ENCODE peak calls at places on chromosomes 1 and 21, in five cellular contexts. One of them, this sample, is unnamed.

GRCh38 chr1:207407655-207408256 is 46.4 kb upstream of the CR2 start:
- DNase-seq in GM12878: no peak
- DNase-seq in K562: no peak
- DNase-seq in HCT116: no peak
- DNase-seq in HepG2: no peak
- DNase-seq in this sample: no peak

GRCh38 chr1:229758101-229759036 is 132.3 kb downstream of the URB2 start:
- DNase-seq in GM12878: no peak
- DNase-seq in K562: no peak
- DNase-seq in HepG2: no peak
- DNase-seq in HCT116: no peak
- DNase-seq in this sample: no peak

GRCh38 chr1:184283999-184284398 is 102.8 kb upstream of the C1orf21 start:
- DNase-seq in HCT116: no peak
- DNase-seq in GM12878: no peak
- DNase-seq in HepG2: no peak
- DNase-seq in K562: no peak
- DNase-seq in this sample: no peak

GRCh38 chr1:65817891-65818290 is 25.2 kb downstream of the PDE4B start:
- DNase-seq in K562: no peak
- DNase-seq in HepG2: no peak
- DNase-seq in GM12878: no peak
- DNase-seq in HCT116: no peak
- DNase-seq in this sample: no peak

GRCh38 chr1:18606443-18607288 is 24.0 kb upstream of the PAX7 start:
- DNase-seq in HepG2: no peak
- DNase-seq in K562: no peak
- DNase-seq in GM12878: no peak
- DNase-seq in HCT116: no peak
- DNase-seq in this sample: no peak

GRCh38 chr1:176384841-176385240 is 78.1 kb upstream of the PAPPA2 start:
- DNase-seq in K562: no peak
- DNase-seq in GM12878: no peak
- DNase-seq in HepG2: no peak
- DNase-seq in HCT116: no peak
- DNase-seq in this sample: no peak

GRCh38 chr21:40717008-40717407 is 129.9 kb downstream of the DSCAM start:
- DNase-seq in HCT116: no peak
- DNase-seq in GM12878: no peak
- DNase-seq in K562: no peak
- DNase-seq in HepG2: no peak
- DNase-seq in this sample: no peak

GRCh38 chr1:97160796-97161195 is 439.2 kb downstream of the PTBP2 start:
- DNase-seq in K562: no peak
- DNase-seq in HCT116: no peak
- DNase-seq in HepG2: no peak
- DNase-seq in GM12878: no peak
- DNase-seq in this sample: no peak

GRCh38 chr1:169112241-169112640 is 5.8 kb downstream of the ATP1B1 start:
- DNase-seq in HCT116: no peak
- DNase-seq in HepG2: no peak
- DNase-seq in K562: no peak
- DNase-seq in GM12878: no peak
- DNase-seq in this sample: no peak

GRCh38 chr1:109624215-109625010 is 4.8 kb downstream of the AMPD2 start:
- DNase-seq in GM12878: no peak
- DNase-seq in K562: no peak
- DNase-seq in HepG2: no peak
- DNase-seq in HCT116: no peak
- DNase-seq in this sample: no peak

GRCh38 chr1:64933296-64934070 is 32.9 kb downstream of the JAK1 start:
- DNase-seq in GM12878: no peak
- DNase-seq in HCT116: no peak
- DNase-seq in HepG2: no peak
- DNase-seq in K562: no peak
- DNase-seq in this sample: no peak

GRCh38 chr1:227234998-227235405 is 83.3 kb downstream of the CDC42BPA start:
- DNase-seq in GM12878: no peak
- DNase-seq in HepG2: peak
- DNase-seq in HCT116: peak
- DNase-seq in K562: peak
- DNase-seq in this sample: no peak

GRCh38 chr1:18849252-18849651 is 10.2 kb downstream of the TAS1R2 start:
- DNase-seq in HCT116: no peak
- DNase-seq in K562: no peak
- DNase-seq in GM12878: no peak
- DNase-seq in HepG2: no peak
- DNase-seq in this sample: no peak

GRCh38 chr1:147837129-147837776 is 65.3 kb upstream of the GJA8 start:
- DNase-seq in HCT116: no peak
- DNase-seq in GM12878: no peak
- DNase-seq in HepG2: no peak
- DNase-seq in K562: no peak
- DNase-seq in this sample: peak

GRCh38 chr21:31203371-31204054 is 140.5 kb downstream of the TIAM1 start:
- DNase-seq in GM12878: no peak
- DNase-seq in K562: no peak
- DNase-seq in HepG2: no peak
- DNase-seq in HCT116: peak
- DNase-seq in this sample: no peak

GRCh38 chr1:245179706-245180105 is 24.9 kb downstream of the KIF26B start:
- DNase-seq in HCT116: no peak
- DNase-seq in GM12878: no peak
- DNase-seq in K562: no peak
- DNase-seq in HepG2: no peak
- DNase-seq in this sample: no peak

GRCh38 chr1:69911301-69911801 is 294.0 kb downstream of the LRRC40 start:
- DNase-seq in K562: no peak
- DNase-seq in HCT116: no peak
- DNase-seq in HepG2: no peak
- DNase-seq in GM12878: no peak
- DNase-seq in this sample: no peak

GRCh38 chr1:159212596-159212995 is 7.9 kb downstream of the ACKR1 start:
- DNase-seq in HCT116: no peak
- DNase-seq in HepG2: no peak
- DNase-seq in K562: no peak
- DNase-seq in GM12878: no peak
- DNase-seq in this sample: no peak

GRCh38 chr21:42845296-42845965 is 33.9 kb downstream of the WDR4 start:
- DNase-seq in GM12878: no peak
- DNase-seq in HCT116: no peak
- DNase-seq in K562: no peak
- DNase-seq in HepG2: no peak
- DNase-seq in this sample: no peak

GRCh38 chr1:231934797-231935196 is 308.2 kb downstream of the DISC1 start:
- DNase-seq in K562: peak
- DNase-seq in GM12878: no peak
- DNase-seq in HepG2: peak
- DNase-seq in HCT116: no peak
- DNase-seq in this sample: no peak

GRCh38 chr1:113931456-113931855 is 2.3 kb downstream of the HIPK1 start:
- DNase-seq in HCT116: no peak
- DNase-seq in K562: no peak
- DNase-seq in GM12878: no peak
- DNase-seq in HepG2: peak
- DNase-seq in this sample: no peak

GRCh38 chr1:54798769-54799641 is 2.1 kb downstream of the TTC22 start:
- DNase-seq in K562: no peak
- DNase-seq in HepG2: no peak
- DNase-seq in GM12878: peak
- DNase-seq in HCT116: no peak
- DNase-seq in this sample: no peak

GRCh38 chr1:34101151-34101550 is 63.9 kb downstream of the CSMD2 start:
- DNase-seq in K562: no peak
- DNase-seq in HepG2: no peak
- DNase-seq in HCT116: no peak
- DNase-seq in GM12878: no peak
- DNase-seq in this sample: no peak

GRCh38 chr1:202852163-202852904 is 36.6 kb downstream of the RABIF start:
- DNase-seq in GM12878: no peak
- DNase-seq in K562: peak
- DNase-seq in HCT116: peak
- DNase-seq in HepG2: peak
- DNase-seq in this sample: peak

GRCh38 chr1:182611326-182611725 is 7.1 kb upstream of the RGS16 start:
- DNase-seq in HCT116: no peak
- DNase-seq in HepG2: no peak
- DNase-seq in K562: no peak
- DNase-seq in GM12878: no peak
- DNase-seq in this sample: no peak

GRCh38 chr1:182610606-182611194 is 6.5 kb upstream of the RGS16 start:
- DNase-seq in K562: no peak
- DNase-seq in HepG2: no peak
- DNase-seq in GM12878: no peak
- DNase-seq in HCT116: no peak
- DNase-seq in this sample: no peak

GRCh38 chr1:182608850-182609610 is 4.8 kb upstream of the RGS16 start:
- DNase-seq in HepG2: no peak
- DNase-seq in HCT116: no peak
- DNase-seq in GM12878: no peak
- DNase-seq in K562: no peak
- DNase-seq in this sample: no peak

GRCh38 chr1:182614796-182615451 is 10.7 kb upstream of the RGS16 start:
- DNase-seq in HepG2: no peak
- DNase-seq in K562: peak
- DNase-seq in HCT116: no peak
- DNase-seq in GM12878: no peak
- DNase-seq in this sample: peak

DNA sequence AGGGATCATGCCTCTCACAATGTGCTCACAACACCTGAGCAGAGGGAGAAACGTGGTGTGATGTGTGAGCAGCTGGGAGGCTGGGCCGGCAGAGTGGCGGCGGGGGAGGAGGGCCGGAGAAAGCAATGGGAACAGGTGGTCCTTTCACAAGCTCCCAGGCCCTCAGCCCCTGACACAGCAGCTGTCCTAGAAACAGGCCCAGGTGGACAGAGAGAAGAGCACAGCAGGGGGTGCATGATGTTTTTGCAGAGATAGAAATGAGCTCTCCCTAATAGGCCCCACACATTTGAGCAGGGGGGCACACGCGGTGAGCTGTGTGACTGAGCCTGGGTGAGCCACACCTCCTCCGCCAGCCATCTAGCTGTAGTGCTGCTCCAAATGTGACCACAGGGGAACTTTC is 7.6 kb upstream of the RGS16 start:
- DNase-seq in HepG2: no peak
- DNase-seq in K562: no peak
- DNase-seq in GM12878: no peak
- DNase-seq in HCT116: no peak
- DNase-seq in this sample: no peak
- TF ChIP-seq SRF in HepG2: no peak
- TF ChIP-seq SRF in K562: no peak
- TF ChIP-seq SRF in GM12878: no peak
- TF ChIP-seq SRF in HCT116: no peak
- TF ChIP-seq SRF in this sample: no peak

GRCh38 chr1:162536511-162536910 is 25.0 kb upstream of the UAP1 start:
- DNase-seq in HCT116: no peak
- DNase-seq in GM12878: no peak
- DNase-seq in HepG2: no peak
- DNase-seq in K562: no peak
- DNase-seq in this sample: no peak
- TF ChIP-seq SRF in HCT116: no peak
- TF ChIP-seq SRF in GM12878: no peak
- TF ChIP-seq SRF in HepG2: no peak
- TF ChIP-seq SRF in K562: no peak
- TF ChIP-seq SRF in this sample: no peak

DNA sequence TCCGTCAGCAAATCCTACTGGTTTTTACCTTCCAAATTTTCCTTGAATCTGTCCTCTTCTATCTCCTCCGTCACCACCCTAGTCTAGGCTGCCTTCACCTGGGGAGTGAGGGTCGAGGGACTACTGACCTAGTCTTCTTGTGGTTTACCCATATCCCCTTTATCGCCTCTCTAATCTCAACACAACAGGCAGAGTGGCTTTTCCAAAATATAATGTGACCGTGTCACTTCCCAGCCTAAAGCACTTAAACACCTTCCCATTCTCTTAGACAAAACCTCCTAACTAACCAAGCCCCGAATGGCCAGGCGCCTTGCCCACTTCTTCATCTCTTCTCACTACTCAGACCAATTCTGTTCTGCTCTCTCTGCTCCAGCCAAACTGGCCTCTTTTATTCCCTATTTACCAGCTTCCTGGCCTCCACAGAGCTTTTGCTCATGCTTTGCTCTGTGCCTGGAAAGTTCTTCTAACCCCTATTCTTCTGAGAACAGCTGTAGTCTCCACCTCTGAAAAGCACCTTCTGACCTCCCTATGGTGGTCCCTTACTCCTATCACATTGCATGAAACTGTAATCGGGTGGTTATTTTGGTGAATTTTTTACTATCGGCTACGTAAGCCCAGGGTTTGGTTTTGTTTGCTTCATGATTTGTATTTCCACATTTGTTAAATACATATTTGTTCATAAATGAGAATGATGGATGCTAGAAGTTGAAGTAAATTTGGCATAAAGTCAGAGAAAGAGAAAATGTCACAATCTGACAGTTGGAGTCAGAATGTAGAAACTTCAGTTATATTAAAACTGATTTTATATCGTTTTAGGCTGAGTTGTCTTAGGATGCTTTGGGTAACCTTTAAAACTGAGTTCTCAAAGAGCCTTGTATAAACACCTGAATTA is 1.2 kb upstream of the NBPF1 start:
- DNase-seq in HCT116: no peak
- DNase-seq in GM12878: no peak
- DNase-seq in HepG2: no peak
- DNase-seq in K562: peak
- DNase-seq in this sample: no peak
- TF ChIP-seq SRF in HCT116: no peak
- TF ChIP-seq SRF in GM12878: no peak
- TF ChIP-seq SRF in HepG2: no peak
- TF ChIP-seq SRF in K562: no peak
- TF ChIP-seq SRF in this sample: no peak

GRCh38 chr1:63674865-63675815 is 81.9 kb downstream of the PGM1 start:
- DNase-seq in HCT116: no peak
- DNase-seq in GM12878: no peak
- DNase-seq in K562: no peak
- DNase-seq in HepG2: no peak
- DNase-seq in this sample: no peak
- TF ChIP-seq SRF in HCT116: no peak
- TF ChIP-seq SRF in GM12878: no peak
- TF ChIP-seq SRF in K562: no peak
- TF ChIP-seq SRF in HepG2: no peak
- TF ChIP-seq SRF in this sample: no peak